ENCODE peak calls at places on chromosomes 12 and 14, in four cellular contexts. P is stimulated activated CD4-positive, alpha-beta T cell treated with anti-CD3 and anti-CD28 coated beads, Interleukin-2, amount 100 ng/mL, for 48 hours; J is stimulated activated naive CD4-positive, alpha-beta T cell; K is upper lobe of right lung. I is an unnamed sample.

GRCh38 chr14:51525705-51526104 is 126.0 kb upstream of the FRMD6 start:
- DNase-seq in K (no peak), P (no peak), J (no peak), I (no peak)

GRCh38 chr12:99959549-99960170 is 25.1 kb downstream of the ANKS1B start:
- DNase-seq in J (no peak), P (no peak), K (no peak), I (no peak)

GRCh38 chr14:81323621-81324400 is 76.3 kb downstream of the STON2 start:
- DNase-seq in P (no peak), K (no peak), J (no peak), I (peak)

GRCh38 chr12:92417343-92417742 is 271.7 kb upstream of the BTG1 start:
- DNase-seq in J (no peak), P (no peak), K (no peak), I (no peak)

GRCh38 chr14:76395161-76395560 is 19.2 kb downstream of the ESRRB start:
- DNase-seq in J (no peak), P (no peak), K (no peak), I (no peak)

GRCh38 chr14:50383618-50384225 is 13.0 kb downstream of the CDKL1 start:
- DNase-seq in P (no peak), J (no peak), K (no peak), I (no peak)

GRCh38 chr14:91244501-91244901 is at the start of gene GPR68:
- DNase-seq in K (no peak), J (peak), P (no peak), I (peak)

GRCh38 chr12:3172124-3173007 is 95.2 kb downstream of the TSPAN9 start:
- DNase-seq in P (no peak), K (no peak), J (no peak), I (no peak)

GRCh38 chr12:32535260-32535999 is 136.1 kb downstream of the FGD4 start:
- DNase-seq in P (no peak), J (no peak), K (peak), I (peak)

GRCh38 chr14:99946652-99947489 is 118.4 kb upstream of the EVL start:
- DNase-seq in P (peak), K (no peak), J (peak), I (peak)

GRCh38 chr14:91897121-91897701 is 29.9 kb upstream of the TC2N start:
- DNase-seq in P (no peak), J (no peak), K (peak), I (no peak)

GRCh38 chr12:101738920-101739665 is at the start of gene SYCP3:
- DNase-seq in P (no peak), J (no peak), K (no peak), I (no peak)

GRCh38 chr12:116155383-116155782 is 122.1 kb downstream of the MED13L start:
- DNase-seq in K (no peak), J (no peak), P (no peak), I (no peak)

I was measured in nephron progenitor cell.